ENCODE peak calls at places on chromosomes 4 and X, in nine cellular contexts. J is GM23338, L is transverse colon, B is suprapubic skin, E is HepG2, K is endothelial cell of umbilical vein, W is HCT116, Y is sigmoid colon, O is breast epithelium. A is an unnamed sample.

GRCh38 chr4:139628184-139629012 is 37.2 kb upstream of the MGST2 start:
- DNase-seq in L (peak), O (no peak), K (no peak), E (no peak), B (no peak), W (no peak), Y (no peak), J (peak), A (no peak)

GRCh38 chrX:106898462-106898861 is 4.7 kb downstream of the RIPPLY1 start:
- DNase-seq in W (no peak), L (no peak), E (peak), K (peak), B (no peak), Y (no peak), J (peak), O (no peak), A (peak)

GRCh38 chr4:176340871-176341685 is 21.3 kb downstream of the SPCS3 start:
- DNase-seq in W (no peak), E (peak), B (no peak), O (no peak), J (peak), L (no peak), K (peak), Y (no peak), A (no peak)

GRCh38 chr4:47312170-47312569 is 151.3 kb downstream of the COMMD8 start:
- DNase-seq in K (no peak), B (no peak), E (no peak), W (no peak), O (no peak), L (no peak), J (no peak), Y (no peak), A (no peak)

GRCh38 chr4:176841730-176842129 is 49.0 kb upstream of the VEGFC start:
- DNase-seq in O (no peak), K (peak), E (no peak), W (no peak), L (no peak), J (no peak), B (no peak), Y (no peak), A (no peak)

GRCh38 chr4:75895744-75896314 is 6.4 kb downstream of the PPEF2 start:
- DNase-seq in O (no peak), Y (no peak), K (peak), W (peak), B (no peak), L (no peak), J (peak), E (peak), A (no peak)

GRCh38 chrX:31656013-31656412 is 584.2 kb upstream of the FTHL17 start:
- DNase-seq in O (no peak), L (no peak), J (no peak), E (no peak), K (peak), B (no peak), Y (no peak), W (no peak), A (no peak)

GRCh38 chr4:5926601-5927000 is 33.7 kb upstream of the CRMP1 start:
- DNase-seq in J (no peak), L (no peak), O (no peak), E (no peak), B (no peak), K (no peak), Y (no peak), W (no peak), A (no peak)

GRCh38 chr4:2626231-2626630 is 89.8 kb downstream of the FAM193A start:
- DNase-seq in E (no peak), Y (peak), K (no peak), L (no peak), J (no peak), W (no peak), B (no peak), O (peak), A (no peak)

GRCh38 chr4:76204936-76205335 is 8.7 kb downstream of the SCARB2 start:
- DNase-seq in B (no peak), J (no peak), L (no peak), O (no peak), K (no peak), W (no peak), Y (no peak), E (no peak), A (no peak)

GRCh38 chr4:165207016-165207430 is 338 bp upstream of the KLHL2 start:
- DNase-seq in K (peak), L (peak), J (no peak), E (no peak), Y (peak), O (no peak), B (no peak), W (no peak), A (no peak)

GRCh38 chr4:176054942-176055341 is 10.7 kb upstream of the WDR17 start:
- DNase-seq in L (no peak), W (no peak), Y (no peak), E (no peak), B (no peak), K (no peak), O (no peak), J (peak), A (no peak)

GRCh38 chrX:43813898-43814297 is 68.4 kb downstream of the MAOB start:
- DNase-seq in L (no peak), Y (no peak), K (no peak), E (no peak), B (no peak), W (peak), J (peak), O (no peak), A (peak)

GRCh38 chr4:56425518-56425917 is 9.9 kb downstream of the PPAT start:
- DNase-seq in B (no peak), W (no peak), K (no peak), J (peak), E (no peak), L (no peak), O (no peak), Y (no peak), A (no peak)

GRCh38 chrX:154317391-154318000 is 21.9 kb downstream of the TKTL1 start:
- DNase-seq in W (no peak), O (no peak), B (no peak), E (no peak), J (peak), K (peak), Y (no peak), L (no peak), A (no peak)

GRCh38 chr4:6446538-6447451 is 25.6 kb downstream of the PPP2R2C start:
- DNase-seq in L (no peak), E (no peak), Y (no peak), W (no peak), J (no peak), O (no peak), K (no peak), B (no peak), A (no peak)

GRCh38 chrX:40094041-40094899 is 3.5 kb downstream of the BCOR start:
- DNase-seq in W (no peak), E (no peak), Y (peak), K (peak), J (no peak), O (no peak), L (peak), B (no peak), A (no peak)
- TF ChIP-seq POLR2AphosphoS5 in W (no peak), E (no peak), Y (peak), K (no peak), J (no peak), O (no peak), L (peak), B (no peak), A (no peak)

DNA sequence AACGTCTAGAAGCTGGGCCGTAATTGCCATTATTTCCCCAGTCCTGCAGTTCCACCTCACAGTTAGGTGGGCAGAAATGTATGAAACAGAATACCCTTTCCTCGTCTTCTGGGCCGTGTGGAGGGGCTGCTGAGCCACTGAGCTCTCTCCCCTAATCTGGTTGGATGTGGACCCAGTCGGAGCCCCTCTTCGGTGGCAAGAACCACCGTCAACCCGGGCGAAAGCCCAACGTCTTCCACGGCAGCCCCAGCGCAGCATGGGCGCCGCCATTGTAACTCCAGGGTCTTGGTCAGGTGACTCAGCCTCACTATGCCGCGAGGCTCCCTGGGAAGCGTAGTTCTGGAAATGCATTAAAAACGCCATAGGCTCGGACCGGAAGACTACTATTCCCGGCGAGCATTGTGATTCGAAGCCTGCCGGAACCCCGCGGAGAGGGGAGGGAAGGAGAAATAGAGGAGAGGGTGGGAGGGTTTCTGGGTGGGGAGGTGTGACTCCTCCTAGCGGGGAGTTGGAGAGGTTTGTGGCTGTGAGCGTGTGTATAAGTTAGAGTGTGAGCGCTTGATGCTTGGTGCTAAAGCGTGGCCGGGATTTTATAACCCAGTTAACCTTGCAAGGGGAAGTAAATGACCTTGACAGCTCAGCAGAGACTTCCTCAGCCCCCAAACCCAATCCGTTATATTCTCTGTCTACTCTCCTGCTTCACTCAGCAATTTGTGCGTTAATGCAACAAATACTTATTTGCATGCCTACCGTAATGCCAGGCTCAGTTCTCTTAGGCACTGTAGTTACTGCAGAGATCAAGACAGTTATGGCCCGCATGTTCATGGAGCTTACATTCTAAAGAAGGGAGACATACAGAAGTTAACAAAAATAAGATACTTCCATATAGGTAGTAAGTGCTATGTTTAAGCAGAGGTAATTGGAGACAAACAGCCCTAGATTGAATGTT is at the start of gene GATB:
- DNase-seq in O (peak), Y (peak), K (peak), B (peak), J (peak), E (peak), L (peak), W (peak), A (peak)
- TF ChIP-seq CTCF in O (no peak), Y (peak), K (no peak), B (peak), J (peak), E (peak), L (peak), W (no peak), A (no peak)

DNA sequence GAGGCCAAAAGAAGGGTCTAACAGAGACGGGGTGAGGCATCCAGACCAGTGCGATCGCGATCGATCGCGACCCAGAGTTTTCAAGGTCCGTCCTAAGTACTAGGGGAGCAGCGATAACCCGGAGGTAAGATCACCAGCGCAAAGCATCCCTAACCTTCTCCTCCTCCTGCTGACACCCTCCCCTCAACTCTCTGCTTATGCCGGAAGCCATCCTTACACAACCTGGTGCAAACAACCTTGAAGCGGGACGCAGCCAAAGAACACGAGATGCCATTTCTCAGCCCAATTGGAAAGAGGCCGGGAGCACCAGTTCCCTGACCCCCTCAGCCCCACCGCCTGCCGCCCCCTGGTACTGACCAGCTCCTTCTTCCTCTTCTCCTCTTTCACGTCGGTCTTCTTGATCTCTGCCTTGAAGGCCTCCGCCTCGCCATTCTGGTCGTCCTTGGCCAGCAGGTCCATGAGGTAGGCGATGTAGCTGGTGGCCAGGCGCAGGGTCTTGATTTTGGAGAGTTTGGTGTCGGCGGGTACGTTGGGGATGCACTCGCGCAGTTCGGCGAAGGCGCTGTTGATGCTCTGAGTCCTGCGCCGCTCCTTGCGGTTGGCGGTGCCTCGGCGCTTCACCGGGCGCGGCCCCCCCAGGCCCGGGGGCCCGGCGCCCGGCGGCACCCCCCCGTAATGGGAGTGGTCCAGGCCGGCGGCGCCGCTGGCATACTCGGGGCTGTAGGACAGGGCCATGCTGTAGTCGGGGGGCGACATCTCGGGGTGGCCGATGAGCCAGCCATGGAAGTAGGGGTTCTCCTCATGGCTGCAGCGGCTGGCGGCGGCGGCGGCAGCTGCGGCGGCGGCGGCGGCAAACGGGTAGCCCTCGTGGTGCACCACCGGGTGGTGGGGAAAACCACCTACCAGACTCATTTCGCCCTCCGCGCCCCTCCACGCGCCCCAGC is 1.4 kb downstream of the HAND2 start:
- DNase-seq in O (no peak), K (no peak), J (peak), L (no peak), B (no peak), E (no peak), Y (peak), W (no peak), A (no peak)
- H3K4me3 ChIP-seq in O (peak), K (no peak), J (peak), L (peak), B (peak), E (no peak), Y (peak), W (no peak), A (peak)

GRCh38 chr4:38131371-38132139 is 171.4 kb downstream of the PTTG2 start:
- DNase-seq in W (no peak), K (peak), J (peak), Y (no peak), O (no peak), B (no peak), L (peak), E (no peak), A (no peak)
- TF ChIP-seq POLR2AphosphoS5 in W (no peak), K (no peak), J (no peak), Y (peak), O (no peak), B (no peak), L (no peak), E (no peak), A (no peak)

GRCh38 chrX:76555269-76555668 is 127.8 kb downstream of the MAGEE1 start:
- DNase-seq in E (no peak), L (no peak), W (no peak), Y (no peak), J (no peak), B (no peak), O (no peak), K (no peak), A (no peak)

GRCh38 chrX:76550016-76550415 is 122.5 kb downstream of the MAGEE1 start:
- DNase-seq in E (no peak), J (no peak), K (no peak), Y (no peak), L (no peak), W (no peak), B (no peak), O (no peak), A (no peak)

DNA sequence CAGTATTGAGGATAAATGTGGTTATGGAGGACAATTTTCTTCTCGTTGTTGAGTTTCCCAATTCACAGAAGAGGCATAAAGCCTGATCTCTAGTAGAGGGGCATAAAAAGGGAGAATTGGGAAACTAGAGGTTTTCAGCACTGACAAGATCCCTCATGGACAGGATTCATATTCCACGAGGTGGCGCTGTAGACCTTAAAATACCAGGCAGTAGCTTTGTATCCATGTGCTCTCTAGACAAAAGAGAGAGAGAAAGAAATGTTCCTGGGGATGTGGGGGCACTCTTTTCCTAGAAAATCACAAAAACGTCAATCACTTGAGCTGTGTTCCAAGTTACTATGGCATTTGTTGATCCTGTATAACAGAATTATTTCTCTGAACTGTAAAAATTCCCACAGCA is 128.3 kb downstream of the MAGEE1 start:
- DNase-seq in Y (no peak), L (no peak), W (peak), B (no peak), J (peak), O (no peak), E (peak), K (peak), A (peak)
- TF ChIP-seq CTCF in Y (no peak), L (no peak), W (peak), B (no peak), J (peak), O (no peak), E (peak), K (peak), A (no peak)

DNA sequence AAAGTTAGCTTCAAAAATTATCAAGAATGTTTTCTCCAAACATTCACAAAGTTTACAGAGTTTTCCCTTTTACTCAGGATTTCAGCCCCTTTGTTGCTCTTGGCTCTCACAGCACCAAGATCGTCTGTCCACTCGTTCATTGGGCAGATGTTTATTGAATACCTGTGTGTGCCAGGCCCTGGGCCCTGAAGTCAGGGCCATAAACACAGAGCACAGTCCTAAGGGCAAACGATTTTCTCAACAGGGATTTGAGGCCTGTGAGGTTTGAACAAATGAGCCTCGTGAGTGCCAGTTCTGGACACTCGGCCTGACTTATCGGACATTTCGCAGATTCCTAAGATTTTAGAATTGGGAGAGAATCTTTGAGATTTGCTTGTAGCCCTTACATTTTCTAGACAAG is 142.1 kb downstream of the TBL1X start:
- DNase-seq in Y (no peak), L (no peak), E (no peak), O (no peak), B (no peak), J (no peak), K (no peak), W (no peak), A (no peak)
- H3K4me3 ChIP-seq in Y (no peak), L (no peak), E (no peak), O (no peak), B (no peak), J (no peak), K (no peak), W (no peak), A (no peak)

GRCh38 chr4:153024466-153024865 is 88.3 kb downstream of the FHDC1 start:
- DNase-seq in O (no peak), L (no peak), W (no peak), J (no peak), E (no peak), Y (no peak), K (no peak), B (no peak), A (no peak)
- TF ChIP-seq POLR2AphosphoS5 in O (no peak), L (no peak), W (no peak), J (no peak), E (no peak), Y (no peak), K (no peak), B (no peak), A (no peak)

GRCh38 chr4:100019821-100020220 is 69.7 kb upstream of the H2AZ1 start:
- DNase-seq in J (no peak), W (no peak), B (no peak), O (no peak), E (no peak), K (no peak), Y (no peak), L (no peak), A (no peak)

GRCh38 chr4:100023800-100024199 is 73.7 kb upstream of the H2AZ1 start:
- DNase-seq in J (no peak), K (no peak), E (no peak), O (no peak), B (no peak), W (no peak), Y (no peak), L (no peak), A (no peak)

GRCh38 chr4:100017627-100018310 is 67.7 kb upstream of the H2AZ1 start:
- DNase-seq in O (no peak), Y (no peak), L (no peak), W (no peak), B (no peak), K (no peak), E (no peak), J (no peak), A (no peak)

GRCh38 chr4:100026066-100026465 is 76.0 kb upstream of the H2AZ1 start:
- DNase-seq in B (no peak), E (no peak), W (no peak), J (no peak), L (no peak), Y (no peak), O (no peak), K (no peak), A (no peak)

DNA sequence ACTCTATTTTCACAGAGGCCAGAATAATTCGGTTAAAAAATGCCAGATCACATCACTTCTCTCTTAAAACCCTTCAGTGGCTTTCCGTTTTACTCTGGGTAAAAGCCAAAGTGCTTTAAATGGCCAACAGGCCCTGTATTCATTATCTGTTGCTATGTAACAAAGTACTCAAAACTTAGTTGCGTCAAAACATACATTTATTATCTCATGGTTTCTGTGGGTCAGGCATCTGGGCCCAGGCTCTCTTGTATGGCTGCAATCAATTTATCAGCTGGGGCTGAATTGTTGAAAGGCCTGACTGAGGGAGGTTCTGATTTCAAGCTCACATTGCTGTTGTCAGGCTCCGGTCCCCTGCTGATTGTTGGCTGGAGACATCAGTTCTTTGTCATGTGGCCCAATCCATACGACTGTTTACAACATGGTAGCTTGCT is 72.7 kb upstream of the H2AZ1 start:
- DNase-seq in J (peak), B (no peak), W (no peak), K (no peak), L (no peak), E (no peak), O (no peak), Y (no peak), A (no peak)
- TF ChIP-seq CTCF in J (no peak), B (no peak), W (no peak), K (no peak), L (no peak), E (no peak), O (no peak), Y (no peak), A (no peak)

DNA sequence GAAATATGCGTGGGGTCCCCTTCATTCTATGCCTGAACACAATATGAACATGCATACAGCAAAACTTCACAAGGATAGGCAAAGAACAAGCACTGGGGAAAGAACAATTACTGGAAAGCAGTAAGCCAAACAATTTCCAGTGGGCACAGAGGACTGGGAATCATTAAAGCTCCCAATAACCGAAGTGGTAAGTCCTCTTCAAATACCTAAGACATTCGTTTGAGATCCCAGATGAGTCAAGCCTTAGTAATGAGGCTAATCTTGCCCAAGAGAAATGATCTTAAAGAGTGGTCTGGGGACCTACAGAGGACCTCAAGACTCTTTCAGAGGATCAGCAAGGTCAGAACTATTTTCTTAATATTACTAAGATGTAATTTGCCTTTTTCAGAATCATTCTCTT is 28.6 kb downstream of the ANAPC10 start:
- DNase-seq in E (no peak), K (no peak), J (no peak), L (no peak), B (no peak), O (no peak), Y (no peak), W (peak), A (no peak)
- H3K4me3 ChIP-seq in E (no peak), K (no peak), J (no peak), L (no peak), B (no peak), O (no peak), Y (no peak), W (no peak), A (no peak)